ENCODE peak calls at places on chromosomes 4 and X, in six cellular contexts. I, N, B, G, T and D are unnamed samples.

GRCh38 chr4:103032575-103032974 is 13.1 kb upstream of the SLC9B1 start:
- DNase-seq in I (no peak), N (peak; percentile 55), B (peak; percentile 52), G (peak; percentile 58), T (peak; percentile 29), D (no peak)

GRCh38 chr4:129146639-129147038 is 50.7 kb downstream of the C4orf33 start:
- DNase-seq in I (no peak), N (no peak), B (no peak), G (no peak), T (no peak), D (no peak)

GRCh38 chr4:101200561-101200960 is 146.8 kb downstream of the PPP3CA start:
- DNase-seq in I (no peak), N (peak; percentile 93), B (peak; percentile 85), G (peak; percentile 61), T (no peak), D (peak; percentile 89)

GRCh38 chr4:54076673-54077072 is 12.3 kb upstream of the CHIC2 start:
- DNase-seq in I (no peak), N (no peak), B (peak; percentile 63), G (no peak), T (no peak), D (no peak)

GRCh38 chrX:29090811-29091210 is 503.6 kb downstream of the IL1RAPL1 start:
- DNase-seq in I (no peak), N (peak; percentile 39), B (peak; percentile 21), G (peak; percentile 23), T (peak; percentile 0), D (no peak)

GRCh38 chrX:21657318-21658151 is 595 bp downstream of the KLHL34 start:
- DNase-seq in I (no peak), N (no peak), B (no peak), G (no peak), T (no peak), D (no peak)

GRCh38 chr4:152100378-152101201 is 339.8 kb upstream of the GATB start:
- DNase-seq in I (peak; percentile 60), N (no peak), B (peak; percentile 80), G (no peak), T (peak; percentile 44), D (no peak)

GRCh38 chrX:40152706-40153334 is 55.1 kb upstream of the BCOR start:
- DNase-seq in I (no peak), N (no peak), B (peak; percentile 50), G (peak; percentile 48), T (no peak), D (no peak)

GRCh38 chr4:94451051-94451404 is 714 bp upstream of the PDLIM5 start:
- DNase-seq in I (no peak), N (peak; percentile 37), B (no peak), G (peak; percentile 6), T (no peak), D (no peak)

GRCh38 chrX:131703646-131704045 is 159.8 kb downstream of the OR13H1 start:
- DNase-seq in I (no peak), N (no peak), B (no peak), G (no peak), T (no peak), D (no peak)

GRCh38 chrX:150565551-150565950 is 2.9 kb upstream of the MTM1 start:
- DNase-seq in I (no peak), N (no peak), B (no peak), G (no peak), T (no peak), D (no peak)

GRCh38 chrX:111568356-111568755 is 56.9 kb downstream of the SERTM2 start:
- DNase-seq in I (no peak), N (peak; percentile 16), B (peak; percentile 2), G (peak; percentile 29), T (peak; percentile 27), D (no peak)

GRCh38 chr4:20532871-20533870 is 167.1 kb upstream of the PACRGL start:
- DNase-seq in I (no peak), N (no peak), B (peak; percentile 60), G (no peak), T (peak; percentile 7), D (peak; percentile 34)

GRCh38 chr4:146153964-146154536 is 21.5 kb upstream of the LSM6 start:
- DNase-seq in I (no peak), N (no peak), B (no peak), G (no peak), T (no peak), D (no peak)

GRCh38 chr4:41280010-41280409 is 23.3 kb downstream of the UCHL1 start:
- DNase-seq in I (no peak), N (peak; percentile 65), B (no peak), G (no peak), T (no peak), D (no peak)

GRCh38 chr4:83075696-83076095 is 38.8 kb downstream of the PLAC8 start:
- DNase-seq in I (no peak), N (peak; percentile 40), B (peak; percentile 6), G (peak; percentile 4), T (no peak), D (peak; percentile 18)

GRCh38 chr4:7867701-7868429 is 71.8 kb downstream of the AFAP1 start:
- DNase-seq in I (no peak), N (peak; percentile 37), B (peak; percentile 56), G (no peak), T (no peak), D (no peak)

GRCh38 chr4:153153339-153153851 is 50.8 kb upstream of the TRIM2 start:
- DNase-seq in I (peak; percentile 51), N (peak; percentile 25), B (peak; percentile 19), G (peak; percentile 88), T (peak; percentile 65), D (no peak)

GRCh38 chr4:146520894-146521542 is 722 bp downstream of the SLC10A7 start:
- DNase-seq in I (peak; percentile 4), N (peak; percentile 77), B (peak; percentile 60), G (peak; percentile 83), T (peak; percentile 68), D (no peak)

GRCh38 chr4:13368262-13368661 is 115.9 kb downstream of the RAB28 start:
- DNase-seq in I (no peak), N (peak; percentile 55), B (no peak), G (no peak), T (no peak), D (no peak)

GRCh38 chr4:75099321-75099720 is 166.4 kb downstream of the PARM1 start:
- DNase-seq in I (no peak), N (no peak), B (peak; percentile 73), G (no peak), T (peak; percentile 3), D (no peak)

GRCh38 chr4:57832083-57832482 is 721.9 kb upstream of the IGFBP7 start:
- DNase-seq in I (no peak), N (no peak), B (no peak), G (no peak), T (no peak), D (no peak)

GRCh38 chrX:50787099-50787498 is 26.9 kb downstream of the SHROOM4 start:
- DNase-seq in I (no peak), N (no peak), B (no peak), G (no peak), T (no peak), D (no peak)

GRCh38 chrX:130083656-130084382 is 26.5 kb downstream of the ELF4 start:
- DNase-seq in I (no peak), N (no peak), B (no peak), G (no peak), T (no peak), D (no peak)

GRCh38 chrX:154046262-154046771 is 26.6 kb upstream of the IRAK1 start:
- DNase-seq in I (no peak), N (peak; percentile 94), B (no peak), G (peak; percentile 58), T (no peak), D (no peak)

GRCh38 chrX:40504801-40505605 is 75.8 kb upstream of the ATP6AP2 start:
- DNase-seq in I (no peak), N (peak; percentile 84), B (no peak), G (peak; percentile 51), T (peak; percentile 26), D (peak; percentile 71)

GRCh38 chr4:18401435-18401834 is 379.9 kb upstream of the LCORL start:
- DNase-seq in I (no peak), N (no peak), B (no peak), G (no peak), T (no peak), D (no peak)

GRCh38 chr4:13289391-13289790 is 194.7 kb downstream of the RAB28 start:
- DNase-seq in I (no peak), N (peak; percentile 43), B (peak; percentile 36), G (no peak), T (no peak), D (no peak)

GRCh38 chr4:78758105-78758504 is 18.0 kb upstream of the BMP2K start:
- DNase-seq in I (no peak), N (no peak), B (no peak), G (no peak), T (no peak), D (no peak)

GRCh38 chr4:40183615-40184411 is 13.0 kb upstream of the RHOH start:
- DNase-seq in I (no peak), N (peak; percentile 11), B (no peak), G (no peak), T (no peak), D (no peak)

GRCh38 chr4:118826723-118827444 is 9.0 kb downstream of the SEC24D start:
- DNase-seq in I (no peak), N (no peak), B (no peak), G (no peak), T (no peak), D (no peak)

GRCh38 chrX:31658360-31658759 is 586.5 kb upstream of the FTHL17 start:
- DNase-seq in I (no peak), N (peak; percentile 49), B (peak; percentile 43), G (peak; percentile 55), T (peak; percentile 43), D (no peak)

GRCh38 chr4:59400334-59400733 is 1799.8 kb upstream of the ADGRL3 start:
- DNase-seq in I (no peak), N (no peak), B (no peak), G (no peak), T (no peak), D (no peak)